ENCODE peak calls at places on chromosomes 12 and 14, in eight cellular contexts. One of them, this sample, is unnamed.

GRCh38 chr14:21072102-21072501 is 2.0 kb downstream of the ARHGEF40 start:
- DNase-seq in left ventricle myocardium inferior: no peak
- DNase-seq in HFFc6: peak
- DNase-seq in suprapubic skin: no peak
- DNase-seq in NCI-H226: peak
- DNase-seq in activated T-helper 1 cell treated with anti-CD3 and anti-CD28 coated beads, Interleukin-2, amount 50 U/mL, for 16 hours: no peak
- DNase-seq in iPS-NIHi11: no peak
- DNase-seq in nephron progenitor cell: no peak
- DNase-seq in this sample: no peak

GRCh38 chr12:15044461-15044860 is 71.6 kb downstream of the PDE6H start:
- DNase-seq in left ventricle myocardium inferior: no peak
- DNase-seq in HFFc6: no peak
- DNase-seq in suprapubic skin: no peak
- DNase-seq in NCI-H226: peak
- DNase-seq in activated T-helper 1 cell treated with anti-CD3 and anti-CD28 coated beads, Interleukin-2, amount 50 U/mL, for 16 hours: no peak
- DNase-seq in iPS-NIHi11: no peak
- DNase-seq in nephron progenitor cell: no peak
- DNase-seq in this sample: no peak

GRCh38 chr14:50816419-50817047 is 14.4 kb downstream of the NIN start:
- DNase-seq in left ventricle myocardium inferior: no peak
- DNase-seq in HFFc6: no peak
- DNase-seq in suprapubic skin: no peak
- DNase-seq in NCI-H226: no peak
- DNase-seq in activated T-helper 1 cell treated with anti-CD3 and anti-CD28 coated beads, Interleukin-2, amount 50 U/mL, for 16 hours: no peak
- DNase-seq in iPS-NIHi11: no peak
- DNase-seq in nephron progenitor cell: no peak
- DNase-seq in this sample: no peak

GRCh38 chr12:116141110-116141832 is 136.2 kb downstream of the MED13L start:
- DNase-seq in left ventricle myocardium inferior: no peak
- DNase-seq in HFFc6: no peak
- DNase-seq in suprapubic skin: no peak
- DNase-seq in NCI-H226: no peak
- DNase-seq in activated T-helper 1 cell treated with anti-CD3 and anti-CD28 coated beads, Interleukin-2, amount 50 U/mL, for 16 hours: no peak
- DNase-seq in iPS-NIHi11: no peak
- DNase-seq in nephron progenitor cell: no peak
- DNase-seq in this sample: no peak

GRCh38 chr12:7933255-7933726 is 2.7 kb downstream of the SLC2A3 start:
- DNase-seq in left ventricle myocardium inferior: peak
- DNase-seq in HFFc6: peak
- DNase-seq in suprapubic skin: peak
- DNase-seq in NCI-H226: peak
- DNase-seq in activated T-helper 1 cell treated with anti-CD3 and anti-CD28 coated beads, Interleukin-2, amount 50 U/mL, for 16 hours: peak
- DNase-seq in iPS-NIHi11: peak
- DNase-seq in nephron progenitor cell: peak
- DNase-seq in this sample: peak

GRCh38 chr12:25013061-25013460 is 64.2 kb upstream of the BCAT1 start:
- DNase-seq in left ventricle myocardium inferior: no peak
- DNase-seq in HFFc6: no peak
- DNase-seq in suprapubic skin: no peak
- DNase-seq in NCI-H226: no peak
- DNase-seq in activated T-helper 1 cell treated with anti-CD3 and anti-CD28 coated beads, Interleukin-2, amount 50 U/mL, for 16 hours: no peak
- DNase-seq in iPS-NIHi11: no peak
- DNase-seq in nephron progenitor cell: no peak
- DNase-seq in this sample: no peak

GRCh38 chr14:99271951-99272668 is at the start of gene BCL11B:
- DNase-seq in left ventricle myocardium inferior: peak
- DNase-seq in HFFc6: peak
- DNase-seq in suprapubic skin: peak
- DNase-seq in NCI-H226: peak
- DNase-seq in activated T-helper 1 cell treated with anti-CD3 and anti-CD28 coated beads, Interleukin-2, amount 50 U/mL, for 16 hours: peak
- DNase-seq in iPS-NIHi11: peak
- DNase-seq in nephron progenitor cell: peak
- DNase-seq in this sample: peak

GRCh38 chr14:92516966-92517350 is 3.4 kb downstream of the RIN3 start:
- DNase-seq in left ventricle myocardium inferior: no peak
- DNase-seq in HFFc6: no peak
- DNase-seq in suprapubic skin: no peak
- DNase-seq in NCI-H226: no peak
- DNase-seq in activated T-helper 1 cell treated with anti-CD3 and anti-CD28 coated beads, Interleukin-2, amount 50 U/mL, for 16 hours: no peak
- DNase-seq in iPS-NIHi11: no peak
- DNase-seq in nephron progenitor cell: no peak
- DNase-seq in this sample: no peak

GRCh38 chr14:32738206-32738871 is 200.3 kb upstream of the NPAS3 start:
- DNase-seq in left ventricle myocardium inferior: no peak
- DNase-seq in HFFc6: no peak
- DNase-seq in suprapubic skin: no peak
- DNase-seq in NCI-H226: no peak
- DNase-seq in activated T-helper 1 cell treated with anti-CD3 and anti-CD28 coated beads, Interleukin-2, amount 50 U/mL, for 16 hours: no peak
- DNase-seq in iPS-NIHi11: no peak
- DNase-seq in nephron progenitor cell: no peak
- DNase-seq in this sample: peak

GRCh38 chr12:109987615-109988014 is 8.6 kb downstream of the GIT2 start:
- DNase-seq in left ventricle myocardium inferior: no peak
- DNase-seq in HFFc6: peak
- DNase-seq in suprapubic skin: no peak
- DNase-seq in NCI-H226: no peak
- DNase-seq in activated T-helper 1 cell treated with anti-CD3 and anti-CD28 coated beads, Interleukin-2, amount 50 U/mL, for 16 hours: no peak
- DNase-seq in iPS-NIHi11: no peak
- DNase-seq in nephron progenitor cell: no peak
- DNase-seq in this sample: no peak

This sample was measured in foreskin keratinocyte.